ENCODE peak calls at places on chromosomes 2 and 18, in six cellular contexts. G is adrenal gland; J is left ventricle myocardium inferior; M is CD8-positive, alpha-beta T cell; R is ascending aorta; A is vagina. L is an unnamed sample.

GRCh38 chr18:63240541-63241316 is 78.8 kb downstream of the BCL2 start:
- DNase-seq in M (no peak), J (no peak), A (no peak), R (no peak), G (no peak), L (no peak)

GRCh38 chr18:65753520-65753919 is 2.7 kb downstream of the CDH7 start:
- DNase-seq in G (no peak), A (no peak), M (no peak), J (no peak), R (no peak), L (peak; percentile 75)

GRCh38 chr2:11598228-11598731 is 64.4 kb downstream of the GREB1 start:
- DNase-seq in J (no peak), R (no peak), M (no peak), G (no peak), A (no peak), L (peak; percentile 76)

GRCh38 chr2:100976634-100977391 is 25.3 kb upstream of the RPL31 start:
- DNase-seq in M (no peak), A (no peak), R (no peak), J (no peak), G (no peak), L (peak; percentile 32)

GRCh38 chr2:157055660-157056199 is 201.8 kb upstream of the GALNT5 start:
- DNase-seq in J (no peak), G (no peak), R (no peak), A (no peak), M (no peak), L (no peak)

GRCh38 chr2:230694241-230694640 is 18.4 kb upstream of the CAB39 start:
- DNase-seq in J (no peak), G (no peak), R (no peak), A (no peak), M (no peak), L (no peak)

GRCh38 chr18:56995579-56996194 is 151.2 kb upstream of the BOD1L2 start:
- DNase-seq in G (no peak), A (no peak), R (no peak), M (no peak), J (no peak), L (no peak)

GRCh38 chr2:119476301-119477117 is 44.9 kb downstream of the TMEM37 start:
- DNase-seq in G (peak; percentile 61), M (peak; percentile 8), R (peak; percentile 70), J (peak; percentile 42), A (peak; percentile 83), L (peak; percentile 79)

GRCh38 chr18:47978141-47978540 is 47.7 kb upstream of the SMAD2 start:
- DNase-seq in G (no peak), R (no peak), M (no peak), J (no peak), A (no peak), L (no peak)

GRCh38 chr2:237234268-237234667 is 148.6 kb downstream of the COPS8 start:
- DNase-seq in J (no peak), G (no peak), A (peak; percentile 90), R (no peak), M (no peak), L (no peak)

GRCh38 chr18:55321268-55322175 is 266.5 kb downstream of the TCF4 start:
- DNase-seq in G (peak; percentile 96), A (no peak), R (peak; percentile 94), J (peak; percentile 95), M (no peak), L (peak; percentile 86)

GRCh38 chr18:78228974-78229373 is 750.6 kb upstream of the SALL3 start:
- DNase-seq in M (no peak), A (no peak), J (no peak), R (no peak), G (no peak), L (no peak)

GRCh38 chr2:1633092-1633721 is 111.1 kb downstream of the PXDN start:
- DNase-seq in A (no peak), G (no peak), R (no peak), J (no peak), M (no peak), L (no peak)

GRCh38 chr18:8654482-8655451 is 45.5 kb downstream of the RAB12 start:
- DNase-seq in M (no peak), J (no peak), R (no peak), G (no peak), A (no peak), L (no peak)

GRCh38 chr18:31941010-31941809 is 1.7 kb downstream of the TRAPPC8 start:
- DNase-seq in A (peak; percentile 1), G (no peak), R (no peak), J (no peak), M (no peak), L (no peak)

GRCh38 chr18:34901299-34901698 is 139.9 kb upstream of the MAPRE2 start:
- DNase-seq in J (no peak), G (no peak), A (no peak), R (no peak), M (no peak), L (no peak)

GRCh38 chr2:213246665-213247281 is 37.5 kb upstream of the SPAG16 start:
- DNase-seq in G (peak; percentile 25), M (peak; percentile 42), R (no peak), A (no peak), J (no peak), L (peak; percentile 22)

GRCh38 chr2:7513834-7514233 is 596.6 kb downstream of the RNF144A start:
- DNase-seq in A (no peak), G (no peak), M (no peak), J (no peak), R (no peak), L (no peak)

GRCh38 chr18:74540689-74541421 is 6.6 kb downstream of the CNDP1 start:
- DNase-seq in R (no peak), M (no peak), G (no peak), J (no peak), A (no peak), L (no peak)

DNA sequence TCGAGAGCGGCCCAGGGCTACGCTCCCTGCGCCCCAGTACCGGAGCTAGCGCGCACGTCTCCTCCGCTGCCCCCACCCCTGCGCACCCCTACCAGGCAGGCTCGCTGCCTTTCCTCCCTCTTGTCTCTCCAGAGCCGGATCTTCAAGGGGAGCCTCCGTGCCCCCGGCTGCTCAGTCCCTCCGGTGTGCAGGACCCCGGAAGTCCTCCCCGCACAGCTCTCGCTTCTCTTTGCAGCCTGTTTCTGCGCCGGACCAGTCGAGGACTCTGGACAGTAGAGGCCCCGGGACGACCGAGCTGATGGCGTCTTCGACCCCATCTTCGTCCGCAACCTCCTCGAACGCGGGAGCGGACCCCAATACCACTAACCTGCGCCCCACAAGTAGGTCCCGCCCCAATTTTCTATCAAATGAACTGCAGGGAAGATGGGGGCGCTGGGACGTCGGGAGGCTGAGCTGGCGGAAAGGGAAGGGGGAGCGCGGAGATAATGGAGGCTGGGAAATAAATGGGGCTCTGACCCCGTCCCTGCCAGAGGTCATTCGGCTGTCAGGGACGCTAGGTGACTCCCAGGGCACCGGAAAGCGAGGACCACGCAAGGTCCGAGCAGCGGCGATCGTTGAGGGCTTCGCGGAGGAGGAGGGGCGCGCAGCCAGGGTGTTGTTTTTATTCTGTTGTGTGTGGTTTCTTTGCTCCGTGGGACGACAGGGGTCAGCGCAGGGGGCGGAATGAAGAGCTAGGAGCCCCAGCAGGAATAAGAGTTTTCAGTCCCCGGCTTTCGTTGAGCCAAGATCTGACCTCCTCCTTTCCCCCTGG is 1.8 kb downstream of the GAD1 start:
- DNase-seq in M (no peak), G (no peak), J (no peak), R (no peak), A (no peak), L (peak; percentile 24)
- H3K4me3 ChIP-seq in M (no peak overlapping the region), G (peak overlapping the region; percentile 63), J (peak overlapping the region; percentile 59), R (peak overlapping the region; percentile 69), A (peak overlapping the region; percentile 41), L (peak overlapping the region; percentile 77)

DNA sequence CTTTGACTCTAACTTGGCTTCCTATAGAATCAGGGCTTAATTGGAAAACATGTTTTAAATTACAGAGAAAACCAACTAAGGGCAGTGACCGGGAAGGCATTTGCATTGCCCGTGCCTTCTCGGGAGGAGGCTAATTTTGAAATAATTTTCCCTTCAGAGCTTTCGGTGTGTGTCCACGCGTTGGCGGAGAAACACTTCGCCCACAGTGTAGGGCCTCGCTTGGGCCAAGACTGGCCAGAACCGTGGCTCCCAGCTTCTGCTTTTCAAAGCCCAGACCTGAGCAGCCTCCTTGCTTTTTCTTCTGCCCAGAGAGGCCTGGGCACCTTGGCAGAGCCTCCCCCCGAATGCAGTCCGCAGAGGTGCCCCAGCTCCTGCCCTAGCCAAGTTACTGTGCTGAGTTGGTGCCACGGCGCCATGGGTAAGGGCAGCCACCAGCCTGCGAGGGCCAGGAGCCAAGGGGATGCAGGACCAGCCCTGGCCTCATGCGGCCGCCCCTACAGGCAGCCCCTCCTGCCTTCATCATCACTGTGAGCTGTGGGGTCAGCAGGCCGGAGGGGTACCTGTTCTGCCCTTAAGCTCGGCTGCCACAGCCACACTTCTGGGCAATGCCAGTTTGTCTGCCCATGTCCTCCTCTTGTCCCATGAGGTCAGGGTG is 57.4 kb downstream of the NFATC1 start:
- DNase-seq in G (no peak), A (no peak), R (no peak), M (no peak), J (no peak), L (no peak)
- H3K27me3 ChIP-seq in G (no peaks in the 10 kb centered on the region), A (no peaks in the 10 kb centered on the region), R (no peaks in the 10 kb centered on the region), M (no peaks in the 10 kb centered on the region), J (no peaks in the 10 kb centered on the region), L (no peaks in the 10 kb centered on the region)

GRCh38 chr2:217909156-217909820 is 93.5 kb downstream of the TNS1 start:
- DNase-seq in A (no peak), G (no peak), R (no peak), M (no peak), J (no peak), L (no peak)

GRCh38 chr2:217910875-217911212 is 92.0 kb downstream of the TNS1 start:
- DNase-seq in A (no peak), M (no peak), G (no peak), R (no peak), J (no peak), L (no peak)

GRCh38 chr2:217913415-217913814 is 89.4 kb downstream of the TNS1 start:
- DNase-seq in J (no peak), R (no peak), G (no peak), A (no peak), M (no peak), L (no peak)

GRCh38 chr2:217912030-217913024 is 90.5 kb downstream of the TNS1 start:
- DNase-seq in R (no peak), G (no peak), J (no peak), M (no peak), A (no peak), L (no peak)

GRCh38 chr2:217911283-217911965 is 91.4 kb downstream of the TNS1 start:
- DNase-seq in R (peak; percentile 90), G (peak; percentile 63), M (no peak), J (no peak), A (no peak), L (no peak)
- H3K4me1 ChIP-seq in R (peaks cover 77% of the 10 kb centered on the region), G (peaks cover 93% of the 10 kb centered on the region), M (no peaks in the 10 kb centered on the region), J (peaks cover 100% of the 10 kb centered on the region), A (peaks cover 100% of the 10 kb centered on the region), L (no peaks in the 10 kb centered on the region)

DNA sequence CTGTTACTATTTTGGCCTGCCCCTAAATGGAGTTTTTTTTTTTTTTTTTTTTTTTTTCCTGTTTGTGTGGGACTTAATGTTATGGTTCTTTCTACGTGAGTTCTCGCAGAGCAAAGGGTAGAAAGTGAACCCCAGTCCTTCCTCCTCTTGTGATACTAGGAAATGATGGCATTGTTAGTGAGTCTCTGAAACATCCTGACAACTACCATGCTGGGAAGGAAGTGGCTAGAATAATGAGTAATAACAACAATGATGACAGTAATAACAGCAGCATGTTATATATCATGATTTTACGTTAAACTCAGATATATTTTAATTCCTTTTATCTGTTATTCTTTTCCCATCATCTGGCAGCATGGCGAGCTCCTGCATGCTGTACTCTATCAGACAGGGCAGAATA is 216.2 kb upstream of the LINC00305 start:
- DNase-seq in A (no peak), M (no peak), J (no peak), G (no peak), R (no peak), L (no peak)
- H3K4me3 ChIP-seq in A (no peak overlapping the region), M (no peak overlapping the region), J (no peak overlapping the region), G (no peak overlapping the region), R (no peak overlapping the region), L (no peak overlapping the region)